ENCODE peak calls at places on chromosomes 6 and 20, in four cellular contexts. One of them, this sample, is unnamed.

GRCh38 chr6:156174026-156174880 is 602.9 kb upstream of the ARID1B start:
- DNase-seq in DMS153: no peak
- DNase-seq in AG08396: no peak
- DNase-seq in GM12865: no peak
- DNase-seq in this sample: no peak

GRCh38 chr6:43910638-43911353 is 140.8 kb downstream of the VEGFA start:
- DNase-seq in GM12865: no peak
- DNase-seq in AG08396: no peak
- DNase-seq in DMS153: no peak
- DNase-seq in this sample: no peak

GRCh38 chr6:141415896-141416295 is 716.8 kb upstream of the GJE1 start:
- DNase-seq in GM12865: no peak
- DNase-seq in AG08396: no peak
- DNase-seq in DMS153: no peak
- DNase-seq in this sample: no peak

GRCh38 chr20:13139459-13140150 is 81.5 kb upstream of the ISM1 start:
- DNase-seq in DMS153: no peak
- DNase-seq in GM12865: no peak
- DNase-seq in AG08396: no peak
- DNase-seq in this sample: no peak

GRCh38 chr20:46779831-46780230 is 70.4 kb downstream of the SLC2A10 start:
- DNase-seq in GM12865: no peak
- DNase-seq in AG08396: no peak
- DNase-seq in DMS153: no peak
- DNase-seq in this sample: no peak

GRCh38 chr6:144845181-144845580 is 560.0 kb downstream of the UTRN start:
- DNase-seq in DMS153: no peak
- DNase-seq in AG08396: no peak
- DNase-seq in GM12865: no peak
- DNase-seq in this sample: no peak

GRCh38 chr6:116387374-116387773 is 16.6 kb downstream of the DSE start:
- DNase-seq in GM12865: peak; percentile 88
- DNase-seq in DMS153: no peak
- DNase-seq in AG08396: peak; percentile 10
- DNase-seq in this sample: peak; percentile 89

GRCh38 chr20:34390769-34391447 is 27.8 kb downstream of the ITCH start:
- DNase-seq in DMS153: no peak
- DNase-seq in AG08396: peak; percentile 22
- DNase-seq in GM12865: no peak
- DNase-seq in this sample: peak; percentile 95

GRCh38 chr6:84772428-84773132 is 8.2 kb upstream of the TBX18 start:
- DNase-seq in DMS153: no peak
- DNase-seq in AG08396: no peak
- DNase-seq in GM12865: no peak
- DNase-seq in this sample: no peak

GRCh38 chr6:35046862-35047261 is 94.3 kb downstream of the TCP11 start:
- DNase-seq in AG08396: no peak
- DNase-seq in DMS153: no peak
- DNase-seq in GM12865: no peak
- DNase-seq in this sample: no peak

GRCh38 chr6:118288355-118289124 is 259.6 kb upstream of the PLN start:
- DNase-seq in GM12865: no peak
- DNase-seq in AG08396: peak; percentile 11
- DNase-seq in DMS153: no peak
- DNase-seq in this sample: no peak

GRCh38 chr20:32070282-32070681 is 18.2 kb downstream of the HCK start:
- DNase-seq in GM12865: no peak
- DNase-seq in AG08396: no peak
- DNase-seq in DMS153: no peak
- DNase-seq in this sample: no peak

GRCh38 chr6:3585320-3585935 is 128.6 kb upstream of the SLC22A23 start:
- DNase-seq in GM12865: no peak
- DNase-seq in AG08396: no peak
- DNase-seq in DMS153: no peak
- DNase-seq in this sample: no peak

GRCh38 chr20:38810926-38811325 is 5.4 kb downstream of the PPP1R16B start:
- DNase-seq in AG08396: no peak
- DNase-seq in GM12865: no peak
- DNase-seq in DMS153: no peak
- DNase-seq in this sample: no peak

GRCh38 chr6:163646133-163646532 is 231.6 kb downstream of the QKI start:
- DNase-seq in GM12865: no peak
- DNase-seq in DMS153: no peak
- DNase-seq in AG08396: no peak
- DNase-seq in this sample: no peak

GRCh38 chr20:15703171-15703911 is 869.9 kb downstream of the KIF16B start:
- DNase-seq in DMS153: no peak
- DNase-seq in AG08396: peak; percentile 41
- DNase-seq in GM12865: peak; percentile 7
- DNase-seq in this sample: peak; percentile 31